ENCODE peak calls at places on chromosomes 2 and 18, in eight cellular contexts. One of them, this sample, is unnamed.
A peak's percentile ranks its signal among the peaks of the same experiment; 100 is the strongest.

GRCh38 chr18:10442551-10442971 is 11.9 kb upstream of the APCDD1 start:
- DNase-seq in naive thymus-derived CD4-positive, alpha-beta T cell: no peak
- DNase-seq in CD8-positive, alpha-beta T cell: no peak
- DNase-seq in adrenal gland: no peak
- DNase-seq in IMR-90: no peak
- DNase-seq in transverse colon: no peak
- DNase-seq in suprapubic skin: no peak
- DNase-seq in Karpas-422: no peak
- DNase-seq in this sample: no peak

GRCh38 chr18:78612318-78612717 is 367.3 kb upstream of the SALL3 start:
- DNase-seq in IMR-90: no peak
- DNase-seq in transverse colon: no peak
- DNase-seq in suprapubic skin: no peak
- DNase-seq in adrenal gland: no peak
- DNase-seq in Karpas-422: no peak
- DNase-seq in CD8-positive, alpha-beta T cell: no peak
- DNase-seq in naive thymus-derived CD4-positive, alpha-beta T cell: no peak
- DNase-seq in this sample: no peak

GRCh38 chr18:59898093-59898492 is 1.7 kb upstream of the PMAIP1 start:
- DNase-seq in adrenal gland: no peak
- DNase-seq in transverse colon: no peak
- DNase-seq in Karpas-422: no peak
- DNase-seq in IMR-90: no peak
- DNase-seq in naive thymus-derived CD4-positive, alpha-beta T cell: no peak
- DNase-seq in CD8-positive, alpha-beta T cell: no peak
- DNase-seq in suprapubic skin: no peak
- DNase-seq in this sample: no peak

GRCh38 chr2:129233751-129234406 is 745.6 kb upstream of the RAB6C start:
- DNase-seq in transverse colon: no peak
- DNase-seq in IMR-90: no peak
- DNase-seq in suprapubic skin: no peak
- DNase-seq in naive thymus-derived CD4-positive, alpha-beta T cell: no peak
- DNase-seq in Karpas-422: peak; percentile 62
- DNase-seq in adrenal gland: peak; percentile 44
- DNase-seq in CD8-positive, alpha-beta T cell: no peak
- DNase-seq in this sample: no peak

GRCh38 chr2:112622528-112622849 is 23.2 kb upstream of the SLC20A1 start:
- DNase-seq in Karpas-422: no peak
- DNase-seq in CD8-positive, alpha-beta T cell: no peak
- DNase-seq in IMR-90: peak; percentile 98
- DNase-seq in suprapubic skin: no peak
- DNase-seq in transverse colon: no peak
- DNase-seq in naive thymus-derived CD4-positive, alpha-beta T cell: no peak
- DNase-seq in adrenal gland: peak; percentile 66
- DNase-seq in this sample: no peak

GRCh38 chr2:118417417-118418125 is 329.3 kb downstream of the INSIG2 start:
- DNase-seq in IMR-90: peak; percentile 12
- DNase-seq in suprapubic skin: no peak
- DNase-seq in naive thymus-derived CD4-positive, alpha-beta T cell: no peak
- DNase-seq in Karpas-422: no peak
- DNase-seq in transverse colon: no peak
- DNase-seq in adrenal gland: no peak
- DNase-seq in CD8-positive, alpha-beta T cell: no peak
- DNase-seq in this sample: no peak

GRCh38 chr2:45009928-45010705 is 865 bp upstream of the SIX2 start:
- DNase-seq in Karpas-422: no peak
- DNase-seq in IMR-90: no peak
- DNase-seq in transverse colon: peak; percentile 18
- DNase-seq in suprapubic skin: peak; percentile 83
- DNase-seq in naive thymus-derived CD4-positive, alpha-beta T cell: no peak
- DNase-seq in CD8-positive, alpha-beta T cell: no peak
- DNase-seq in adrenal gland: peak; percentile 52
- DNase-seq in this sample: peak; percentile 69

GRCh38 chr2:124563415-124563814 is 538.3 kb downstream of the CNTNAP5 start:
- DNase-seq in CD8-positive, alpha-beta T cell: no peak
- DNase-seq in IMR-90: no peak
- DNase-seq in Karpas-422: peak; percentile 55
- DNase-seq in transverse colon: no peak
- DNase-seq in adrenal gland: no peak
- DNase-seq in suprapubic skin: no peak
- DNase-seq in naive thymus-derived CD4-positive, alpha-beta T cell: no peak
- DNase-seq in this sample: no peak

GRCh38 chr18:48992133-48992532 is 41.4 kb upstream of the SMAD7 start:
- DNase-seq in IMR-90: no peak
- DNase-seq in transverse colon: no peak
- DNase-seq in adrenal gland: peak; percentile 21
- DNase-seq in CD8-positive, alpha-beta T cell: no peak
- DNase-seq in naive thymus-derived CD4-positive, alpha-beta T cell: no peak
- DNase-seq in suprapubic skin: no peak
- DNase-seq in Karpas-422: no peak
- DNase-seq in this sample: no peak

GRCh38 chr2:76862901-76863300 is 659.3 kb downstream of the LRRTM4 start:
- DNase-seq in naive thymus-derived CD4-positive, alpha-beta T cell: no peak
- DNase-seq in Karpas-422: no peak
- DNase-seq in suprapubic skin: no peak
- DNase-seq in IMR-90: no peak
- DNase-seq in transverse colon: no peak
- DNase-seq in adrenal gland: no peak
- DNase-seq in CD8-positive, alpha-beta T cell: no peak
- DNase-seq in this sample: no peak

GRCh38 chr2:35846-36245 is 10.5 kb downstream of the FAM110C start:
- DNase-seq in suprapubic skin: no peak
- DNase-seq in transverse colon: peak; percentile 79
- DNase-seq in adrenal gland: no peak
- DNase-seq in naive thymus-derived CD4-positive, alpha-beta T cell: no peak
- DNase-seq in Karpas-422: no peak
- DNase-seq in IMR-90: no peak
- DNase-seq in CD8-positive, alpha-beta T cell: no peak
- DNase-seq in this sample: peak; percentile 83

GRCh38 chr18:2797951-2798350 is 48.9 kb upstream of the EMILIN2 start:
- DNase-seq in IMR-90: no peak
- DNase-seq in Karpas-422: no peak
- DNase-seq in adrenal gland: no peak
- DNase-seq in naive thymus-derived CD4-positive, alpha-beta T cell: no peak
- DNase-seq in suprapubic skin: no peak
- DNase-seq in transverse colon: no peak
- DNase-seq in CD8-positive, alpha-beta T cell: no peak
- DNase-seq in this sample: no peak

GRCh38 chr2:73228631-73229030 is 4.4 kb downstream of the PRADC1 start:
- DNase-seq in CD8-positive, alpha-beta T cell: no peak
- DNase-seq in suprapubic skin: no peak
- DNase-seq in IMR-90: no peak
- DNase-seq in adrenal gland: no peak
- DNase-seq in transverse colon: no peak
- DNase-seq in naive thymus-derived CD4-positive, alpha-beta T cell: no peak
- DNase-seq in Karpas-422: no peak
- DNase-seq in this sample: no peak

GRCh38 chr18:31992836-31993575 is 25.6 kb upstream of the RNF125 start:
- DNase-seq in suprapubic skin: no peak
- DNase-seq in IMR-90: no peak
- DNase-seq in adrenal gland: no peak
- DNase-seq in Karpas-422: no peak
- DNase-seq in transverse colon: no peak
- DNase-seq in CD8-positive, alpha-beta T cell: no peak
- DNase-seq in naive thymus-derived CD4-positive, alpha-beta T cell: no peak
- DNase-seq in this sample: no peak

GRCh38 chr2:230779607-230780006 is 67.0 kb downstream of the CAB39 start:
- DNase-seq in Karpas-422: no peak
- DNase-seq in CD8-positive, alpha-beta T cell: no peak
- DNase-seq in IMR-90: no peak
- DNase-seq in transverse colon: no peak
- DNase-seq in adrenal gland: no peak
- DNase-seq in naive thymus-derived CD4-positive, alpha-beta T cell: no peak
- DNase-seq in suprapubic skin: no peak
- DNase-seq in this sample: no peak

GRCh38 chr2:230779141-230779523 is 66.5 kb downstream of the CAB39 start:
- DNase-seq in Karpas-422: no peak
- DNase-seq in adrenal gland: no peak
- DNase-seq in CD8-positive, alpha-beta T cell: no peak
- DNase-seq in suprapubic skin: no peak
- DNase-seq in naive thymus-derived CD4-positive, alpha-beta T cell: no peak
- DNase-seq in IMR-90: peak; percentile 44
- DNase-seq in transverse colon: no peak
- DNase-seq in this sample: no peak

GRCh38 chr2:230775737-230776136 is 63.1 kb downstream of the CAB39 start:
- DNase-seq in naive thymus-derived CD4-positive, alpha-beta T cell: no peak
- DNase-seq in Karpas-422: no peak
- DNase-seq in CD8-positive, alpha-beta T cell: no peak
- DNase-seq in adrenal gland: no peak
- DNase-seq in suprapubic skin: no peak
- DNase-seq in transverse colon: no peak
- DNase-seq in IMR-90: no peak
- DNase-seq in this sample: no peak

GRCh38 chr2:230778350-230779140 is 65.9 kb downstream of the CAB39 start:
- DNase-seq in suprapubic skin: no peak
- DNase-seq in CD8-positive, alpha-beta T cell: no peak
- DNase-seq in IMR-90: no peak
- DNase-seq in Karpas-422: no peak
- DNase-seq in adrenal gland: no peak
- DNase-seq in transverse colon: no peak
- DNase-seq in naive thymus-derived CD4-positive, alpha-beta T cell: no peak
- DNase-seq in this sample: no peak

GRCh38 chr2:230777681-230778080 is 65.0 kb downstream of the CAB39 start:
- DNase-seq in suprapubic skin: no peak
- DNase-seq in transverse colon: no peak
- DNase-seq in Karpas-422: no peak
- DNase-seq in CD8-positive, alpha-beta T cell: no peak
- DNase-seq in adrenal gland: no peak
- DNase-seq in naive thymus-derived CD4-positive, alpha-beta T cell: no peak
- DNase-seq in IMR-90: peak; percentile 44
- DNase-seq in this sample: no peak
- H3K4me1 ChIP-seq in suprapubic skin: peaks cover 47% of the 10 kb centered on the region
- H3K4me1 ChIP-seq in transverse colon: peaks cover 17% of the 10 kb centered on the region
- H3K4me1 ChIP-seq in Karpas-422: no peaks in the 10 kb centered on the region
- H3K4me1 ChIP-seq in CD8-positive, alpha-beta T cell: peaks cover 57% of the 10 kb centered on the region
- H3K4me1 ChIP-seq in adrenal gland: peaks cover 16% of the 10 kb centered on the region
- H3K4me1 ChIP-seq in naive thymus-derived CD4-positive, alpha-beta T cell: peaks cover 61% of the 10 kb centered on the region
- H3K4me1 ChIP-seq in IMR-90: peaks cover 23% of the 10 kb centered on the region
- H3K4me1 ChIP-seq in this sample: no peaks in the 10 kb centered on the region

DNA sequence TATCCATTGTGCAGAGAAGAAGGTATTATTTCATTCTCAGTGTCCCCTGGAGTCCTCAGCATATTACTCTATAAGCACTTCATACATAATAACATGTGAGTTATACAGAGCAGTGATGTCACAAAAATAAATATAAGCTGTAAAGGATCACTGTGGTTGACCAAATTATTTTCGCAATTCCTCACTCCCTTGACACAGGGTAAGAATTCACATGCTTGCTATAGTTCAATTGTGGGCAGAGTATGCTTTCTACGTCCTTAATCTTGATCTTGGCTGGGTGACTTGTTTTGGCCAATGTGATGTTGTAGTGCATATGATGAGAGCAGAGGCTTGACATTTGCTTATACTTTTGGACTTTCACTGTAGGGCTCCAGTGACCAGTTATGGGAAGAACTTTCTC is 834.1 kb downstream of the TRIB2 start:
- DNase-seq in IMR-90: no peak
- DNase-seq in CD8-positive, alpha-beta T cell: no peak
- DNase-seq in naive thymus-derived CD4-positive, alpha-beta T cell: no peak
- DNase-seq in adrenal gland: no peak
- DNase-seq in Karpas-422: no peak
- DNase-seq in transverse colon: no peak
- DNase-seq in suprapubic skin: no peak
- DNase-seq in this sample: no peak
- H3K9me3 ChIP-seq in IMR-90: peaks cover 3% of the 10 kb centered on the region
- H3K9me3 ChIP-seq in CD8-positive, alpha-beta T cell: no peaks in the 10 kb centered on the region
- H3K9me3 ChIP-seq in naive thymus-derived CD4-positive, alpha-beta T cell: no peaks in the 10 kb centered on the region
- H3K9me3 ChIP-seq in adrenal gland: no peaks in the 10 kb centered on the region
- H3K9me3 ChIP-seq in Karpas-422: no peaks in the 10 kb centered on the region
- H3K9me3 ChIP-seq in transverse colon: no peaks in the 10 kb centered on the region
- H3K9me3 ChIP-seq in suprapubic skin: no peaks in the 10 kb centered on the region
- H3K9me3 ChIP-seq in this sample: peaks cover 8% of the 10 kb centered on the region

GRCh38 chr2:150482667-150483260 is 4.7 kb downstream of the RND3 start:
- DNase-seq in adrenal gland: no peak
- DNase-seq in suprapubic skin: no peak
- DNase-seq in naive thymus-derived CD4-positive, alpha-beta T cell: no peak
- DNase-seq in Karpas-422: no peak
- DNase-seq in transverse colon: no peak
- DNase-seq in CD8-positive, alpha-beta T cell: no peak
- DNase-seq in IMR-90: peak; percentile 18
- DNase-seq in this sample: no peak

GRCh38 chr2:150482111-150482510 is 5.4 kb downstream of the RND3 start:
- DNase-seq in CD8-positive, alpha-beta T cell: no peak
- DNase-seq in suprapubic skin: no peak
- DNase-seq in adrenal gland: no peak
- DNase-seq in transverse colon: no peak
- DNase-seq in naive thymus-derived CD4-positive, alpha-beta T cell: no peak
- DNase-seq in Karpas-422: no peak
- DNase-seq in IMR-90: no peak
- DNase-seq in this sample: no peak

GRCh38 chr2:150484461-150484931 is 3.0 kb downstream of the RND3 start:
- DNase-seq in transverse colon: no peak
- DNase-seq in suprapubic skin: no peak
- DNase-seq in adrenal gland: no peak
- DNase-seq in Karpas-422: no peak
- DNase-seq in CD8-positive, alpha-beta T cell: no peak
- DNase-seq in IMR-90: peak; percentile 42
- DNase-seq in naive thymus-derived CD4-positive, alpha-beta T cell: no peak
- DNase-seq in this sample: peak; percentile 27

GRCh38 chr2:150484006-150484405 is 3.5 kb downstream of the RND3 start:
- DNase-seq in adrenal gland: no peak
- DNase-seq in IMR-90: no peak
- DNase-seq in naive thymus-derived CD4-positive, alpha-beta T cell: no peak
- DNase-seq in transverse colon: no peak
- DNase-seq in Karpas-422: no peak
- DNase-seq in CD8-positive, alpha-beta T cell: no peak
- DNase-seq in suprapubic skin: no peak
- DNase-seq in this sample: no peak

DNA sequence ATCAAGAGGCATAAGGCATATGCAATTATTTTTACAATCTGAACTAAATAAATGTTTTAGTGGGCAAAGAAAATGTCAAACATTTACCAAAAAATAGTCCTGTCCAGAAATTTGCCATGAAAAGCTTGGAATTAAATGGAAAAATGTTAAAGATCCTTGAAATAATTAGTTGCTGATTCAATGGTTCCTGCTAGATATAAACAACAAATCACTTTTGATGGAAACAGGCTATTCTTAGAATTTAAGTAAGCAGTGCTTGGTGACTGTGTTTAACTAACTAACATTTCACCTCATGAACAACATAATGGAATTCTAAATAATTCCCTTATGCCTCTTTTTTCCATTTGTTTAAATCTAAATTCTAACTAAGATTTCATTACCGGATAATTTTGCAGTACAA is 3.9 kb downstream of the RND3 start:
- DNase-seq in Karpas-422: no peak
- DNase-seq in suprapubic skin: no peak
- DNase-seq in transverse colon: no peak
- DNase-seq in IMR-90: no peak
- DNase-seq in naive thymus-derived CD4-positive, alpha-beta T cell: no peak
- DNase-seq in CD8-positive, alpha-beta T cell: no peak
- DNase-seq in adrenal gland: no peak
- DNase-seq in this sample: no peak
- H3K4me1 ChIP-seq in Karpas-422: no peaks in the 10 kb centered on the region
- H3K4me1 ChIP-seq in suprapubic skin: peaks cover 70% of the 10 kb centered on the region
- H3K4me1 ChIP-seq in transverse colon: peaks cover 38% of the 10 kb centered on the region
- H3K4me1 ChIP-seq in IMR-90: peaks cover 1% of the 10 kb centered on the region
- H3K4me1 ChIP-seq in naive thymus-derived CD4-positive, alpha-beta T cell: no peaks in the 10 kb centered on the region
- H3K4me1 ChIP-seq in CD8-positive, alpha-beta T cell: no peaks in the 10 kb centered on the region
- H3K4me1 ChIP-seq in adrenal gland: peaks cover 31% of the 10 kb centered on the region
- H3K4me1 ChIP-seq in this sample: peaks cover 43% of the 10 kb centered on the region

DNA sequence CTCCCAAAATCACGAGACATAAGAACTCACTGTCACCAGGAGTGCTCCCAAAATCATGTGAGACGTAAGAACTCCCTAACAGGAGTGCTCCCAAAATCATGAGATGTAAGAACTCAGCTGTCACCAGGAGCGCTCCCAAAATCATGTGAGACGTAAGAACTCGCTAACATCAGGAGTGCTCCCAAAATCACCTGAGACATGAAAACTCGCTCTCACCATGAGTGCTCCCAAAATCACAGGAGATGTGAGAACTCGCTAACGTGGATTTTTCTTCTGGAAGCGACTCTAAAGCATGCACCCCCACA is 53.1 kb downstream of the CTDP1 start:
- DNase-seq in suprapubic skin: no peak
- DNase-seq in CD8-positive, alpha-beta T cell: no peak
- DNase-seq in IMR-90: no peak
- DNase-seq in naive thymus-derived CD4-positive, alpha-beta T cell: no peak
- DNase-seq in Karpas-422: no peak
- DNase-seq in transverse colon: no peak
- DNase-seq in adrenal gland: no peak
- DNase-seq in this sample: no peak
- H3K9me3 ChIP-seq in suprapubic skin: peaks cover 21% of the 10 kb centered on the region
- H3K9me3 ChIP-seq in CD8-positive, alpha-beta T cell: peaks cover 5% of the 10 kb centered on the region
- H3K9me3 ChIP-seq in IMR-90: peaks cover 41% of the 10 kb centered on the region
- H3K9me3 ChIP-seq in naive thymus-derived CD4-positive, alpha-beta T cell: peaks cover 7% of the 10 kb centered on the region
- H3K9me3 ChIP-seq in Karpas-422: peaks cover 10% of the 10 kb centered on the region
- H3K9me3 ChIP-seq in transverse colon: peaks cover 19% of the 10 kb centered on the region
- H3K9me3 ChIP-seq in adrenal gland: peaks cover 22% of the 10 kb centered on the region
- H3K9me3 ChIP-seq in this sample: peaks cover 35% of the 10 kb centered on the region